ENCODE peak calls at places on chromosomes 7 and 10, in seven cellular contexts. I is GM12878, Z is A549, R is K562, C is IMR-90, V is SK-N-SH, K is H1. G is an unnamed sample.

GRCh38 chr7:93029056-93029455 is 88.7 kb downstream of the SAMD9 start:
- DNase-seq in K (no peak), C (no peak), R (no peak), I (no peak), V (no peak), Z (no peak), G (no peak)

GRCh38 chr10:74150151-74151056 is at the start of gene AP3M1:
- DNase-seq in R (peak), C (no peak), Z (no peak), K (peak), V (peak), I (peak), G (no peak)

GRCh38 chr7:132784406-132784805 is 208.1 kb upstream of the PLXNA4 start:
- DNase-seq in R (no peak), K (no peak), V (no peak), Z (no peak), I (no peak), C (no peak), G (no peak)

GRCh38 chr10:99656199-99657064 is 2.9 kb upstream of the ENTPD7 start:
- DNase-seq in C (no peak), K (no peak), Z (no peak), R (no peak), I (no peak), V (no peak), G (no peak)

GRCh38 chr10:77904110-77904860 is 22.3 kb downstream of the DLG5 start:
- DNase-seq in C (no peak), K (no peak), V (no peak), R (peak), Z (no peak), I (no peak), G (no peak)

GRCh38 chr7:121102619-121103018 is 114.1 kb downstream of the CPED1 start:
- DNase-seq in Z (no peak), K (peak), V (no peak), R (peak), I (no peak), C (no peak), G (no peak)

GRCh38 chr10:5861269-5862031 is 28.2 kb downstream of the ANKRD16 start:
- DNase-seq in R (peak), I (no peak), Z (peak), K (no peak), C (peak), V (no peak), G (peak)

GRCh38 chr10:110821508-110821907 is 50.2 kb upstream of the PDCD4 start:
- DNase-seq in V (no peak), Z (no peak), C (no peak), R (no peak), K (no peak), I (no peak), G (no peak)

GRCh38 chr10:123858907-123859650 is 32.5 kb downstream of the CPXM2 start:
- DNase-seq in Z (no peak), K (no peak), V (no peak), R (no peak), C (no peak), I (no peak), G (no peak)

GRCh38 chr7:76060842-76061241 is 12.9 kb downstream of the MDH2 start:
- DNase-seq in V (no peak), Z (no peak), K (no peak), C (no peak), R (no peak), I (no peak), G (no peak)

GRCh38 chr10:34768261-34768971 is 46.7 kb downstream of the PARD3 start:
- DNase-seq in R (no peak), K (no peak), C (peak), I (no peak), Z (peak), V (no peak), G (no peak)

GRCh38 chr7:91080351-91080750 is 183.9 kb upstream of the FZD1 start:
- DNase-seq in R (no peak), C (no peak), Z (no peak), V (no peak), K (no peak), I (no peak), G (no peak)

GRCh38 chr7:31126976-31127375 is 74.9 kb downstream of the ADCYAP1R1 start:
- DNase-seq in V (no peak), I (no peak), R (no peak), Z (no peak), C (peak), K (no peak), G (no peak)

GRCh38 chr10:51001587-51001986 is 72.7 kb upstream of the PRKG1 start:
- DNase-seq in V (peak), R (peak), I (no peak), C (no peak), K (no peak), Z (no peak), G (no peak)

GRCh38 chr7:132778761-132779160 is 202.5 kb upstream of the PLXNA4 start:
- DNase-seq in Z (no peak), K (no peak), C (no peak), I (no peak), R (no peak), V (no peak), G (no peak)

GRCh38 chr7:149005427-149006344 is 22.6 kb downstream of the PDIA4 start:
- DNase-seq in V (peak), K (peak), C (peak), Z (peak), I (no peak), R (peak), G (peak)

GRCh38 chr7:42639930-42640329 is 271.9 kb downstream of the C7orf25 start:
- DNase-seq in R (no peak), I (no peak), K (no peak), C (no peak), V (no peak), Z (no peak), G (no peak)

GRCh38 chr7:70384891-70385290 is 747.1 kb upstream of the GALNT17 start:
- DNase-seq in I (no peak), R (no peak), Z (no peak), V (no peak), C (peak), K (no peak), G (no peak)

GRCh38 chr7:144824360-144824759 is 11.5 kb downstream of the TPK1 start:
- DNase-seq in I (no peak), R (no peak), C (peak), Z (peak), V (no peak), K (no peak), G (no peak)

GRCh38 chr10:102322914-102323313 is 72.6 kb upstream of the NFKB2 start:
- DNase-seq in C (no peak), I (no peak), R (no peak), V (no peak), K (no peak), Z (no peak), G (no peak)

GRCh38 chr10:60878224-60878623 is 65.8 kb downstream of the RHOBTB1 start:
- DNase-seq in V (no peak), Z (no peak), C (no peak), I (no peak), K (no peak), R (no peak), G (no peak)

DNA sequence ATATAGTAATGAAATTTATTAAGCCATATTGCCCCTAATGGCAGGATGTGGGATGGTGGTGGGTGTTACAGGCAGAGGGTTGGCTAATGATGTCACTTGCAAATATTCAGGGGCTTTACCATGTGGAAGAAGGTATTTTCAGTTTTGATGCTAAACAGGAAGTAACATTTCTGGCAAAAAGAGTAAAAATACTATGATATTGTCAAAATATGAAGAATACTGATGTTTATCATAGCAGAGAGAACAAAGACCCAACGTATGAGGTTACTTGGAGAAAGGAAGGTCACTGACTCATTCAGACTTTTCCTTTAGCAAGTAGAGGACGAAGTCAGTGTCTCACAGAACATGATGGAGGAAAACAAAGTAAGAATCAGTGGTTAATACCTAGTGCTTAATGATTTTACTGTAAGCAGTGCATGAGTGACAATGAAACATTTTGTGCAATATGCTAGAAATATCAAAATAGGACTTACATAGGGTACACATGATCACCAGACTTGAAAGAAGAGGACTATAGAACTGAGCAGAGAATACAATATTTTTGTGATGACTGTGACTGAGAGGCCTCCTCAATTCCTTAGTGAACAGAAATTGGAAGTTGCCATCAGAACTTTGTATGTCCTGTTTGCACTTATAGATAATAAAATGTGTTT is 89.7 kb upstream of the STEAP4 start:
- DNase-seq in I (no peak), K (no peak), R (no peak), Z (no peak), V (no peak), C (no peak), G (no peak)
- TF ChIP-seq RFX5 in I (no peak), K (no peak), R (no peak), Z (no peak), V (no peak), C (no peak), G (no peak)

GRCh38 chr7:47153076-47153475 is 428.8 kb downstream of the TNS3 start:
- DNase-seq in C (peak), K (no peak), I (no peak), Z (peak), V (no peak), R (peak), G (peak)

GRCh38 chr7:47153571-47153970 is 428.3 kb downstream of the TNS3 start:
- DNase-seq in I (no peak), Z (no peak), K (peak), R (no peak), C (no peak), V (no peak), G (peak)

GRCh38 chr7:47152307-47152706 is 429.6 kb downstream of the TNS3 start:
- DNase-seq in Z (no peak), V (no peak), K (no peak), C (no peak), I (no peak), R (no peak), G (no peak)

GRCh38 chr7:47150497-47151260 is 431.2 kb downstream of the TNS3 start:
- DNase-seq in C (no peak), I (no peak), K (no peak), R (no peak), Z (no peak), V (no peak), G (no peak)

DNA sequence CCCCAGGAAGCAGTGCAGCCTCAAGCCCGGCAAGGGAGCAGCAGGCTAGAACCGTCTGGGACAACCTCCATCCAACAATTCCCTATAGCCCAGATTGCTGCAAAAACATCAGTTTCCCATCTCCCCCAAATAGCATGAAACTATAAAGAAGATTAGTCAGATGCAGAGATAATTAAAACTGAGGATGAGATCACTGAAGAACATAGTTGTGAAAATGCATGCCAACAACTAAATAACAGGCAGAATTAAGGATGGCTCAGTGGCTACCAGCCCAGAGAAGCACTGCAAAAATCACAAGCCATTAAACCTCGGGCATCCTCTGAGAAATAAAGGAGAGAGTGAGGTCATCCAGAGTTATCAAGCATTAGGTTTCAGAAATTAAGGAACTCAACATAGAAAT is 427.1 kb downstream of the TNS3 start:
- DNase-seq in Z (no peak), C (no peak), R (no peak), K (no peak), V (no peak), I (no peak), G (no peak)
- TF ChIP-seq RFX5 in Z (no peak), C (no peak), R (no peak), K (no peak), V (no peak), I (no peak), G (no peak)

GRCh38 chr7:4790516-4790991 is 15.1 kb downstream of the AP5Z1 start:
- DNase-seq in C (no peak), K (no peak), Z (no peak), V (no peak), R (no peak), I (no peak), G (no peak)

GRCh38 chr7:4790078-4790465 is 14.6 kb downstream of the AP5Z1 start:
- DNase-seq in I (no peak), Z (no peak), K (no peak), R (no peak), V (no peak), C (no peak), G (no peak)

GRCh38 chr7:4791101-4791737 is 15.8 kb downstream of the AP5Z1 start:
- DNase-seq in R (no peak), I (no peak), K (no peak), Z (no peak), C (no peak), V (no peak), G (no peak)

GRCh38 chr7:4792537-4793126 is 17.2 kb downstream of the AP5Z1 start:
- DNase-seq in V (no peak), I (no peak), C (no peak), R (no peak), K (no peak), Z (no peak), G (no peak)

DNA sequence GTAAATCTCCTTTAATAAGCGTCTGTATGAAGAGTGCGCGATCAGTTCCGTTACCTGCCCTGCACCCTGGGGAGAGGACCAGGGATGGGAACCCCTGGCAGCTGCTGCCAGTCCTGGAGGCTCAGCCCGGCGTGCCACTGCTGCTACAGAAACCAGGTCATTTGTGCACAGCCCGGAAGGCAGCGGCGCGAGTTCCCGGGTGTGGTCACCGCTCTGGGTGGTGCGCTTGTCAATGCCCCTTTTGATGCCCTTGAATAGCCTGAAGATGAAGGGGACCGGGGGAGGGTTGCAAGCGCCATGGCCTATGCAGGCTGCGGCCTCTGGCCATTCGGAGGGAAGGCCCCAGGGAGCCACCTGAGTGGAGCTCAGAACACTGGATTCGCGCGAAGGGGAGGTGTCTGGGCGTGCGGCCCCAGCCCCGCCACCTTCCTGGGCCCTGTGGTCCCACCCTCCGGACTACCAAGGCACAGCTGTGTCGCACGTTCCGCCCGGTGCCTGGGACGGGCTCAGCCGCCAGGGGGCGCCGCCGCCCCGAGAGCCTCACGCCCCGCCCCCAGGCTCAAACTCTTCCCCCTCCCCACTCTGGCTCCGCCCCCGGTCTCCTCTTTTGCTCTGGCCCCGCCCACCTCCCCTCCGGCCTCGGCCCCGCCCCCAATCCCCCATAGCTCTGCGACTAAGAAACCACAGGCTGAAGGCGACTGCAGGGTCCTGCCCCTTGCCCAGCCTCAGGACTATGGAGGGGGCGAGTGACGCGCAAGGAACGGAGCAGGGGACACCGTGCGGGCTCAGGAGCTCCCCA is 16.5 kb downstream of the AP5Z1 start:
- DNase-seq in K (peak), I (no peak), C (peak), Z (peak), V (peak), R (peak), G (peak)
- TF ChIP-seq RFX5 in K (no peak), I (no peak), C (no peak), Z (no peak), V (no peak), R (no peak), G (no peak)

GRCh38 chr7:47759056-47759706 is 177.3 kb upstream of the TNS3 start:
- DNase-seq in K (no peak), R (no peak), Z (peak), C (no peak), V (no peak), I (no peak), G (no peak)
- TF ChIP-seq RFX5 in K (no peak), R (no peak), Z (no peak), C (no peak), V (no peak), I (no peak), G (no peak)

GRCh38 chr10:104630731-104631130 is 10.4 kb upstream of the SORCS3 start:
- DNase-seq in R (no peak), Z (no peak), I (no peak), V (no peak), C (no peak), K (no peak), G (no peak)
- TF ChIP-seq RFX5 in R (no peak), Z (no peak), I (no peak), V (no peak), C (no peak), K (no peak), G (no peak)

GRCh38 chr10:118835682-118836326 is 81.0 kb upstream of the CACUL1 start:
- DNase-seq in Z (peak), V (peak), C (no peak), K (no peak), R (no peak), I (no peak), G (no peak)
- TF ChIP-seq RFX5 in Z (no peak), V (no peak), C (no peak), K (no peak), R (no peak), I (no peak), G (no peak)

DNA sequence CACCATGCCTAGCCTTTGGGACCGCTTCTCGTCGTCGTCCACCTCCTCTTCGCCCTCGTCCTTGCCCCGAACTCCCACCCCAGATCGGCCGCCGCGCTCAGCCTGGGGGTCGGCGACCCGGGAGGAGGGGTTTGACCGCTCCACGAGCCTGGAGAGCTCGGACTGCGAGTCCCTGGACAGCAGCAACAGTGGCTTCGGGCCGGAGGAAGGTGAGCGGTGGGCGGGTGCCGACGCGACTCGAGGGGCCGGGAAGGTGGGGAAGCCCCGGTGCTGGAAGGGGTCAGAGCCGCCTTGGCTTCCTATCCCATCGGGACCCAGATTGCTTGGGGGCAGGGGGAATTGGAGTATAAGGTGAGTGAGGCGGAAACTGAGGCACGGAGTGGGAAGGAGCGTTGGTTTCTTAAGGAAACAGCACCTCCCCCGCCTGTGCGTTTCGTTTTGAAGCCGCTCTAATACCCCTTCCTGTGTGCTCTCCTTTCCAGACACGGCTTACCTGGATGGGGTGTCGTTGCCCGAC is 547 bp downstream of the DDIT4 start:
- DNase-seq in K (no peak), I (no peak), R (peak), V (peak), Z (no peak), C (peak), G (no peak)
- TF ChIP-seq RFX5 in K (no peak), I (no peak), R (no peak), V (no peak), Z (no peak), C (no peak), G (no peak)

GRCh38 chr10:32054087-32054486 is 2.1 kb downstream of the KIF5B start:
- DNase-seq in K (no peak), C (peak), Z (peak), V (no peak), R (peak), I (no peak), G (peak)
- TF ChIP-seq RFX5 in K (no peak), C (no peak), Z (no peak), V (no peak), R (no peak), I (no peak), G (no peak)

GRCh38 chr7:140054751-140055150 is 8.0 kb downstream of the PARP12 start:
- DNase-seq in R (peak), I (no peak), V (no peak), C (no peak), Z (no peak), K (no peak), G (no peak)

GRCh38 chr7:140056431-140056830 is 6.3 kb downstream of the PARP12 start:
- DNase-seq in R (no peak), C (no peak), V (no peak), I (no peak), K (no peak), Z (no peak), G (no peak)

GRCh38 chr7:140055833-140056232 is 6.9 kb downstream of the PARP12 start:
- DNase-seq in K (no peak), V (no peak), Z (no peak), R (no peak), I (no peak), C (no peak), G (no peak)

GRCh38 chr7:140051822-140052221 is 10.9 kb downstream of the PARP12 start:
- DNase-seq in I (no peak), C (no peak), Z (no peak), K (no peak), R (no peak), V (no peak), G (no peak)

DNA sequence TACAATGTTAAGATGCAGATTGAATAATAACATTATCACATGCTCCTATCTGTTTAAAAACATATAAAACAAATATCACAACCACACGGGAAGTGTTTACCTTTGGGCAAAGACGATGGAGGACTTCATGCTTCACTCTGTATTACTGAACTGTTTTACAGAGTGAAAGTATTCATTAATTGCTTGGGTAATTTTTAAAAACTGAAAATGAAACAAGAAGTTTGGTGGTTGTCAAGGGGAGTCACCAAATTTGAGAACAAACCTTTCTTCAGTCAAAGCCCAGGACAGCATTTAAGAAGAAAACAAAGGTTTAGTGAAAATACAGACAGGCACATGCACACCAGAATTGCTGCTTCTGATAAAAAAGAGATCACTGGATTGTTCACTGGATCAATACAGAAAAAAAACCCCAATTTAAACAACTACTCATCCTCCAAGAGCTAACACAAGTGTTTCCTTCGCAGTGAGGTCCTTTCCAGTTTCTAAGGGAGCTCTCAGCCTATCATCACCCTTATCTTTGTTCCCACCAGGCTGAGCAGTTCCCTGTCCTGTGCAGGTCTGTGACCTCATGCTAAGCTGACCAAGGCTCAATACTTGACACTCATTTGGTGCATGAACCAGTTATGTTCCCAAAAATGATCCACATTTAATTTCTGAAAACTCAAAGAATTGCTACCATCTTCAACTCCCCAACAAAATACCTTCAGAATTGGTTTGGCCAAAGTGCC is 8.8 kb downstream of the PARP12 start:
- DNase-seq in Z (no peak), I (no peak), K (no peak), R (peak), C (no peak), V (no peak), G (no peak)
- TF ChIP-seq RFX5 in Z (no peak), I (no peak), K (no peak), R (no peak), C (no peak), V (no peak), G (no peak)

G was measured in HepG2.